ENCODE peak calls at places on chromosomes 5 and 9, in four cellular contexts. P is right lobe of liver, F is endothelial cell of umbilical vein, J is sigmoid colon. R is an unnamed sample.

GRCh38 chr5:89703799-89704198 is 705.8 kb downstream of the CETN3 start:
- DNase-seq in J (no peak), P (no peak), F (no peak), R (no peak)

GRCh38 chr5:136023935-136024645 is 4.7 kb upstream of the TGFBI start:
- DNase-seq in F (no peak), P (no peak), J (peak), R (no peak)

GRCh38 chr5:172913117-172913850 is 45.9 kb upstream of the RPL26L1 start:
- DNase-seq in J (no peak), P (no peak), F (no peak), R (no peak)

GRCh38 chr9:7246917-7247538 is 489.3 kb downstream of the KDM4C start:
- DNase-seq in F (no peak), J (no peak), P (no peak), R (no peak)

GRCh38 chr5:154242964-154243376 is 52.4 kb downstream of the GALNT10 start:
- DNase-seq in F (no peak), P (no peak), J (no peak), R (no peak)

GRCh38 chr9:78436873-78437272 is 139.9 kb downstream of the PSAT1 start:
- DNase-seq in P (no peak), J (no peak), F (no peak), R (no peak)

GRCh38 chr5:77224672-77225355 is 14.3 kb downstream of the PDE8B start:
- DNase-seq in J (no peak), F (no peak), P (no peak), R (no peak)

GRCh38 chr5:173581408-173582197 is 34.8 kb downstream of the BOD1 start:
- DNase-seq in F (peak), P (no peak), J (no peak), R (peak)

GRCh38 chr9:89756891-89757537 is 152.2 kb downstream of the GADD45G start:
- DNase-seq in J (no peak), F (no peak), P (peak), R (no peak)

GRCh38 chr9:130745210-130745800 is 51.7 kb downstream of the EXOSC2 start:
- DNase-seq in J (no peak), F (peak), P (no peak), R (no peak)

GRCh38 chr5:119743927-119744326 is 114.6 kb downstream of the FAM170A start:
- DNase-seq in J (no peak), P (no peak), F (no peak), R (no peak)

GRCh38 chr5:43661102-43661501 is 58.1 kb downstream of the NNT start:
- DNase-seq in F (no peak), P (no peak), J (no peak), R (no peak)

GRCh38 chr5:83767409-83767992 is 46.8 kb upstream of the HAPLN1 start:
- DNase-seq in J (no peak), F (no peak), P (no peak), R (no peak)

GRCh38 chr5:72013741-72014703 is 93.3 kb upstream of the MAP1B start:
- DNase-seq in J (no peak), F (no peak), P (no peak), R (no peak)

GRCh38 chr5:136132087-136132486 is 558 bp upstream of the SMAD5 start:
- DNase-seq in J (peak), P (peak), F (no peak), R (no peak)

GRCh38 chr5:91280062-91280941 is 102.8 kb downstream of the ARRDC3 start:
- DNase-seq in P (peak), J (peak), F (peak), R (peak)
- TF ChIP-seq POLR2A in P (peak), J (peak), F (peak), R (peak)

DNA sequence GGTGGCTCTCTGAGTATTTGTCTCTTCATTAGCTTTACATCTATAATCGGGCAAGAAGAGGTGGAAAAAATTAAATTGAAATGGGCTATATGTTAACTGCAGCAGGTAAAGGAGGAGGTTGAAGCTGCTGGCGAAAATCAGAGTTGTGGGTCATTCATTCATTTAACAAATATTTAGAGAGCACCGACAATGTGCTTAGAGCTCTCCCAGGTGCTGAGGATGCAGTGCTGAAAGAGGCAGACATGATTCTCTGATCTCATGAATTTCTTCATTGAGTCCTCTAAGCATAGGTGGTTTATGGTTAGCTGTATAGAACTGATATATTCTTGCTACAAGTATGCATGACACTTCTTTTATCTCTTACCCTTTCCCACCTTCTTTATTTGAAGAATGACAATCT is 243.4 kb downstream of the RFX3 start:
- DNase-seq in P (no peak), J (no peak), F (no peak), R (no peak)
- TF ChIP-seq POLR2A in P (no peak), J (no peak), F (no peak), R (no peak)

DNA sequence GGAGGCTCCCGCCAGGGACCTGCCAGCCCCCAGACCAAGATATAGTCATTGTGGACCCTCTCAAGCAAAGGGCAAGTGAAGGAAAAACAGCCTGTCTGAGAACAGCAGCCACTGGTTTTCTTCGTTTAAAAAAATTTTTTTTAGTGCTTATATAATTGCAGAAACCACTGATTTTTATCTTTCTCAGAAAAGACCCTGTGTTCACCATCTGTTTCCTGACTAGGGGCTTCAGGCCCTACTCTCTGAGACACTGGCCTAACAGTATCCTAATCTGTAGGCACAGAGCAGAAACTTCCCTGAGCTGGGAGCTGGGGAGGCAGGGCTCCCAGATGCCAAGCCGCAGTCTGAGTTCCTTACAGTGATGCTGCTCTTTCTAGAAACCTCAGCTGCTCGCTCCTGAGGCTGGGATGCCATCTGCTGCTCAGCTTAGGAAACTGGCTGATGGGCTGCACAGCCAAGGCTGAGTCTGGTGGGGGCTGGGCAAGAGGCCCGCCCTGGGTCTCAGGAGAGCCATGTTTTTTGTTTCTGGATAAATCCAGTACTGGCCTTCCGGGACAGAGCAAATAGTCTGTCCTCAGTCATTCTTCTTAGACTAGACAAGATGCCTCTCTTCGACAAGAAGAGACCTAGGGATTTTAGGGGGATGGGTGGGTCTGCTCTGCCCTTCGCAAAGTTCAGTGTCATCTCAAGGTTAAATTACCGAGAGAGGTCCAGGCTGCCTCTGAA is 31.0 kb upstream of the MATR3 start:
- DNase-seq in J (peak), P (peak), F (peak), R (peak)
- TF ChIP-seq POLR2A in J (no peak), P (no peak), F (no peak), R (no peak)

DNA sequence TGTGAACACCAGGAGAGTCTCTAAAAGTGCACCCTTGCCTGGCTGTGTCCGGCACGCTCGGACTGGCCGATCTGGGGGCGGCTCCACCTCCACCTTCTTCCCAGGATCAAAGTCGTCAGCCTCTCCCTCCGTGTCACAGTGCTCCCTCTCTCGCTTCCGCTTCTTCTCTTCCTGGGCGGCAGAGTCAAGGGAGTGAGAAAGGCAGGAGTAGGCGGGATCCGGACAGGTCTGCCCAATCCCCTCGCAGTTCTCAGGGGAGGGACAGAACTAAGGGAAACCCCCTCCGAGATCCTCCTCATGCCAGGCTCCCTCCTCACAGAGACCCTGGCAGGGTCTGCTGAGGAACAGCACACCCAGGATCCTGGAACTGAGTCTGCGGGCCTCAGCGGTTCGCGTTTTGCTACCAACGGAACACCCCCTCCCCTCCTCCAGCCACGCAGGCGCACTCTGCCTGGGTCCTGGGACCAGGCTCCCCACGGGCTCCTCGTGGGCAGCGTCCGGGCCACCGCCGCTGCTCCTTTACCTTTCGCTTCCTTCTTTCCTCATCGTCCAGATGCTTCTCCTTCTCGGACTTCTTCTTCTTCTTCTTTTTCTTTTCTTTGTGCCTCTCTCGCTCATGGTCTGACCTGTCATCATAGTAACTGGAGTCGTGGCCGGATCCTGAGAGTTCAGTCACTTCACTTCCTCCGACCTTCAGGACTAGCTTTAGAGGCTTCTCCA is 1.3 kb downstream of the BRD9 start:
- DNase-seq in P (no peak), J (peak), F (no peak), R (no peak)
- TF ChIP-seq POLR2A in P (no peak), J (no peak), F (no peak), R (no peak)

GRCh38 chr5:143021595-143021994 is 251.4 kb downstream of the ARHGAP26 start:
- DNase-seq in P (no peak), J (no peak), F (no peak), R (no peak)

GRCh38 chr5:143024227-143024920 is 254.2 kb downstream of the ARHGAP26 start:
- DNase-seq in P (no peak), F (no peak), J (no peak), R (no peak)

GRCh38 chr5:143025376-143025775 is 255.2 kb downstream of the ARHGAP26 start:
- DNase-seq in J (no peak), P (no peak), F (no peak), R (no peak)

GRCh38 chr5:143025971-143026370 is 255.8 kb downstream of the ARHGAP26 start:
- DNase-seq in F (peak), P (no peak), J (no peak), R (no peak)

DNA sequence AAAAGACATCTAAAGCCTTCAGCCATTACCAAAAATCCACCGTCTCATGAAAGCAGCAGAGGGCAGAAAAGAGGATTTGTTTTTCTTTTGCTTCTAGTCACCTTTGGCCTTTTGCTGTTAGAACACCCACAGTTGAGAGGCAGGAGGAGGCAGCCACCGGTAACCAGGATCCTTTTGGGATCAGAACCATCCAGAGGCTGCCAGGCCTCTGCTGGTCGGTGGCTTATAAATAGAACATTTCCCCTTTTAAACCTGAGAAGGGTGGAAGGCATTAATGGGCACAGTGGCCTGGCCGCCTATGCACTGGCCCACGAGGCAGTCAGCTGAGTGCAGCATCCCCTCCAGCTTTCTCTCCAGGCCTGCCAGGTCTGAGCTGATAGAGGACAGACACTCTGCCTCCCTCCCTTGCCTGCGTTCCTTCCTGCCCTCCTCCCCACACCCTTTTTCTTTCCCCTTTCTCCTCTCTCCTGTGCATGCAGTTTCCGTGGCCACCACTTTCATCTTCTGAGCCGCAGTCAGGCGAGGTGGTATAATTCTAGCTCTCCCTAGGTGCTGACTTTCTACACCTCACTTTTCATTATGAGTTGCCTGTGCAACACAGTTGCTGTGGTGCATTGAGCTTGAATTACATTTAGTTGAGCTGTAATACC is 253.4 kb downstream of the ARHGAP26 start:
- DNase-seq in J (peak), F (no peak), P (peak), R (no peak)
- TF ChIP-seq POLR2A in J (no peak), F (no peak), P (no peak), R (no peak)

GRCh38 chr9:137241490-137242328 is 622 bp downstream of the TUBB4B start:
- DNase-seq in P (peak), F (peak), J (peak), R (no peak)
- TF ChIP-seq POLR2A in P (no peak), F (no peak), J (no peak), R (peak)

GRCh38 chr9:120921751-120922181 is 4.8 kb downstream of the TRAF1 start:
- DNase-seq in J (no peak), F (no peak), P (no peak), R (no peak)

GRCh38 chr9:120922404-120923173 is 4.0 kb downstream of the TRAF1 start:
- DNase-seq in F (no peak), J (peak), P (no peak), R (no peak)

GRCh38 chr9:120925535-120926396 is 830 bp downstream of the TRAF1 start:
- DNase-seq in F (peak), P (no peak), J (peak), R (peak)

GRCh38 chr9:120924698-120925534 is 1.7 kb downstream of the TRAF1 start:
- DNase-seq in J (peak), P (no peak), F (no peak), R (no peak)

GRCh38 chr9:120923620-120924328 is 2.8 kb downstream of the TRAF1 start:
- DNase-seq in F (no peak), J (peak), P (no peak), R (no peak)
- TF ChIP-seq POLR2A in F (no peak), J (no peak), P (no peak), R (no peak)

GRCh38 chr9:4299006-4299795 is 667 bp downstream of the GLIS3 start:
- DNase-seq in F (peak), P (peak), J (peak), R (no peak)

GRCh38 chr9:4298255-4299005 is 1.4 kb downstream of the GLIS3 start:
- DNase-seq in F (peak), J (peak), P (peak), R (no peak)

GRCh38 chr9:4297151-4297794 is 2.6 kb downstream of the GLIS3 start:
- DNase-seq in F (peak), J (peak), P (peak), R (peak)

GRCh38 chr9:4296217-4296616 is 3.7 kb downstream of the GLIS3 start:
- DNase-seq in J (no peak), F (no peak), P (no peak), R (no peak)

DNA sequence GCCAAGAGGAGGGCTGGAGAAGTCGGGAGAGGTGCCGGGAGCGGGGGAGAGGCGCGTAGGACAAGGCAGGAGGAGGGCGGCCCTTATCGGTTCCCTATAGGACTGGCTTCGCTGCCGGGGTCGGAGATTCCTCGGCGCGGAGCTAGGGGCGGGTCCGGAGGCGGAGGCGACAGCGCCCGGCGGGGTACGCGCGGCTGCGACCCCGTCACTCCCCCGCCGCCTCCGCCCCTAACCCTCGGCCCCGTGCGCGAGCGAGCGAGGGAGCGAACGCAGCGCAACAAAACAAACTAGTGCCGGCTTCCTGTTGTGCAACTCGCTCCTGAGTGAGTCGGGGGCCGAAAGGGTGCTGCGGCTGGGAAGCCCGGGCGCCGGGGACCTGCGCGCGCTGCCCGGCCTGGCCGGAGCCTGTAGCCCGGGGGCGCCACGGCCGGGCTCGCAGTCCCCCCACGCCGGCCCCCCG is 2.0 kb downstream of the GLIS3 start:
- DNase-seq in J (peak), P (peak), F (peak), R (no peak)
- TF ChIP-seq POLR2A in J (no peak), P (peak), F (peak), R (no peak)

DNA sequence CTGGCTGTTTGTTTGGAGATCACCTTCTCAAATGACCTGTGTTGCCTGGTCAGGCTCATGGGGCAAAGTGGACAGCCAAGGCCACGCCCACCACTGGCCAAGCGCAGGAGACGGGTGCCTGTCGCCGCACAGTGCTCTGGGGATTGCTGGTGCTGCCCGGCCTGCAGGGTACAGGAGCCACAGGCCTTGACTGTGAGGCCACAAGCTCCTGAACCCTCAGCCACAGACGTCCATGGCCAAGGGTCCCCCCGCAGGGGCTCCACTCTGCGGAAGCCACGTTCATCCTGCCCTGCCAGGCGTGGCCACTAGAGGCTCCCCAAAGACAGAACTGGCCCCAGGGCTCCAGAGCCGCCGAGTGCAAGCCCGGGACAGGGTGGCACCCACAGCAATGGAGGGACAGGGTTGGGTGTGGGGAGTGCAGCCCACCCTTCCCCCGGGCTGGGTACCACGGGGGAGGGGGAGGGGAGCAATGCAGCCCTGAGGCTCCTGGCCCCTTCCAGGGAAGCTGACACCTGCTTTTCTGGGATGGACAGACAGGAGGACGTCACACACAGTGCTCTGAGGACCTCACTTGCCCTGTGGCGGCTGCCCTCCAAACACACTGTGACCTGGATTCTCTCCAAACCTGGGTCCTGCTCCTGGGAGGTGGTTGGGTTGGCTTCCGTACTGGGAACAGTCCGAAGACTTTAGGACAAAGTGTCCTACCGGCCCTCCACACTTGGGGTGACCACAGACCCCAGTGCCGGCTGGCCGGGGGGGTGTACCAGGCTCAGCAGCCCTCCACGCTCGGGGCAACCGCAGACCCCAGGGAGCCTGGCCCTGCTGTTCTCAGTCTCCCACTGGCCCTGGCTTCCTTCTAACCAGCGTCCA is 21.5 kb downstream of the TPPP start:
- DNase-seq in J (peak), P (peak), F (peak), R (peak)
- TF ChIP-seq POLR2A in J (no peak), P (no peak), F (no peak), R (no peak)

DNA sequence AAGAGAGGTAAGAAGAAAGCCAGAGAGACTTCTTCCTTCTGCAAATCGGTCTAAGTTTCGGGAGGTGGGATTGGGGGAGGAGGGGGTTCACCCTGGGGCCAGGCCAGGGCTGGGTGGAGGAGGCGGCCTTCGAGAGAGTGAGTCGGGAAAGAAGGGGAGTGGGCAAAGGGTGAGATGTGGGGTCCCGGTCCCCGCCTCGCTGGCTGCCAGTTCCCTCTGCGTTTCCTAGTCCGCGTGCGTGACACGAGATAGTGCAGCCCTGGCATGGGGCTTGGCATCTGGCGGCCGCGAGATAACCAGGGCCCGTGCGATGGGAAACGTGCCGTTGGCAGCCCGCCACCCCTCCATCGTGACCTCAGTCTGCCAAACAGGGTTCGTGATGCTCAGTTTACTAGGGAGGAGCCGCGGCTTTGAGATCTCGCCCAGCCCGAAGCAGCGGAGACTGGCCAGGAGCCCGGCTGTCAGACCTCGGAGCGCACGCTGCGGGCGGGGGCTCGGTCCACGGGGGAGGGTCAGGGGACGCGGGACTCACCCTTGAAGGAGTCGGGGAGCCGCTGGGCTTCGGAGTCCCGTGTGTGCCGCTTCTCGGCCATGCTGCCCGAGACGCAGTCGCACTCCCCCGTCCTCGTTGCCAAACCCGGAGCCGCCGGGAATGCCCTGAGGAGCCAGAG is at the start of gene STOM:
- DNase-seq in P (peak), J (peak), F (peak), R (peak)
- TF ChIP-seq POLR2A in P (peak), J (peak), F (peak), R (peak)